ENCODE peak calls at places on chromosomes 11 and 22, in nine cellular contexts. One of them, this sample, is unnamed.

GRCh38 chr11:75492181-75492820 is 33.4 kb downstream of the GDPD5 start:
- DNase-seq in right lobe of liver: no peak
- DNase-seq in Peyer's patch: no peak
- DNase-seq in uterus: no peak
- DNase-seq in IMR-90: peak; percentile 20
- DNase-seq in transverse colon: peak; percentile 32
- DNase-seq in heart left ventricle: no peak
- DNase-seq in ovary: no peak
- DNase-seq in stomach: peak; percentile 27
- DNase-seq in this sample: no peak

GRCh38 chr11:3169235-3169951 is 4.3 kb upstream of the OSBPL5 start:
- DNase-seq in right lobe of liver: peak; percentile 25
- DNase-seq in Peyer's patch: peak; percentile 58
- DNase-seq in uterus: peak; percentile 44
- DNase-seq in IMR-90: peak; percentile 73
- DNase-seq in transverse colon: peak; percentile 24
- DNase-seq in heart left ventricle: peak; percentile 63
- DNase-seq in ovary: no peak
- DNase-seq in stomach: peak; percentile 34
- DNase-seq in this sample: peak; percentile 62

GRCh38 chr11:75261474-75261847 is 20.9 kb downstream of the TPBGL start:
- DNase-seq in right lobe of liver: no peak
- DNase-seq in Peyer's patch: no peak
- DNase-seq in uterus: no peak
- DNase-seq in IMR-90: no peak
- DNase-seq in transverse colon: peak; percentile 8
- DNase-seq in heart left ventricle: peak; percentile 20
- DNase-seq in ovary: peak; percentile 13
- DNase-seq in stomach: no peak
- DNase-seq in this sample: no peak

GRCh38 chr11:128632151-128632791 is 44.9 kb upstream of the ETS1 start:
- DNase-seq in right lobe of liver: no peak
- DNase-seq in Peyer's patch: no peak
- DNase-seq in uterus: peak; percentile 44
- DNase-seq in IMR-90: peak; percentile 74
- DNase-seq in transverse colon: peak; percentile 43
- DNase-seq in heart left ventricle: no peak
- DNase-seq in ovary: peak; percentile 51
- DNase-seq in stomach: no peak
- DNase-seq in this sample: peak; percentile 33

GRCh38 chr11:132623496-132623895 is 908.8 kb downstream of the OPCML start:
- DNase-seq in right lobe of liver: no peak
- DNase-seq in Peyer's patch: no peak
- DNase-seq in uterus: no peak
- DNase-seq in IMR-90: no peak
- DNase-seq in transverse colon: no peak
- DNase-seq in heart left ventricle: no peak
- DNase-seq in ovary: no peak
- DNase-seq in stomach: no peak
- DNase-seq in this sample: no peak

GRCh38 chr11:115608976-115609375 is 104.8 kb upstream of the CADM1 start:
- DNase-seq in right lobe of liver: no peak
- DNase-seq in Peyer's patch: no peak
- DNase-seq in uterus: no peak
- DNase-seq in IMR-90: no peak
- DNase-seq in transverse colon: no peak
- DNase-seq in heart left ventricle: no peak
- DNase-seq in ovary: no peak
- DNase-seq in stomach: no peak
- DNase-seq in this sample: no peak

GRCh38 chr11:87292598-87292997 is 254.9 kb downstream of the TMEM135 start:
- DNase-seq in right lobe of liver: no peak
- DNase-seq in Peyer's patch: no peak
- DNase-seq in uterus: no peak
- DNase-seq in IMR-90: no peak
- DNase-seq in transverse colon: no peak
- DNase-seq in heart left ventricle: no peak
- DNase-seq in ovary: no peak
- DNase-seq in stomach: no peak
- DNase-seq in this sample: no peak

GRCh38 chr11:74220376-74220775 is 49.3 kb downstream of the PPME1 start:
- DNase-seq in right lobe of liver: no peak
- DNase-seq in Peyer's patch: no peak
- DNase-seq in uterus: no peak
- DNase-seq in IMR-90: no peak
- DNase-seq in transverse colon: no peak
- DNase-seq in heart left ventricle: no peak
- DNase-seq in ovary: no peak
- DNase-seq in stomach: no peak
- DNase-seq in this sample: no peak

GRCh38 chr11:113288286-113288863 is 26.0 kb upstream of the TTC12 start:
- DNase-seq in right lobe of liver: no peak
- DNase-seq in Peyer's patch: no peak
- DNase-seq in uterus: no peak
- DNase-seq in IMR-90: no peak
- DNase-seq in transverse colon: no peak
- DNase-seq in heart left ventricle: no peak
- DNase-seq in ovary: no peak
- DNase-seq in stomach: no peak
- DNase-seq in this sample: no peak

GRCh38 chr11:119338946-119339580 is 1.6 kb downstream of the C1QTNF5 start:
- DNase-seq in right lobe of liver: no peak
- DNase-seq in Peyer's patch: peak; percentile 46
- DNase-seq in uterus: no peak
- DNase-seq in IMR-90: no peak
- DNase-seq in transverse colon: no peak
- DNase-seq in heart left ventricle: peak; percentile 62
- DNase-seq in ovary: no peak
- DNase-seq in stomach: no peak
- DNase-seq in this sample: no peak

GRCh38 chr11:12961615-12962014 is 47.5 kb upstream of the RASSF10 start:
- DNase-seq in right lobe of liver: no peak
- DNase-seq in Peyer's patch: no peak
- DNase-seq in uterus: no peak
- DNase-seq in IMR-90: peak; percentile 19
- DNase-seq in transverse colon: no peak
- DNase-seq in heart left ventricle: no peak
- DNase-seq in ovary: no peak
- DNase-seq in stomach: no peak
- DNase-seq in this sample: no peak

GRCh38 chr11:396948-397548 is 3.0 kb downstream of the PKP3 start:
- DNase-seq in right lobe of liver: peak; percentile 80
- DNase-seq in Peyer's patch: no peak
- DNase-seq in uterus: peak; percentile 68
- DNase-seq in IMR-90: peak; percentile 36
- DNase-seq in transverse colon: peak; percentile 58
- DNase-seq in heart left ventricle: peak; percentile 63
- DNase-seq in ovary: peak; percentile 79
- DNase-seq in stomach: no peak
- DNase-seq in this sample: peak; percentile 68

GRCh38 chr22:47282366-47282765 is 519.9 kb downstream of the TBC1D22A start:
- DNase-seq in right lobe of liver: no peak
- DNase-seq in Peyer's patch: no peak
- DNase-seq in uterus: no peak
- DNase-seq in IMR-90: no peak
- DNase-seq in transverse colon: no peak
- DNase-seq in heart left ventricle: no peak
- DNase-seq in ovary: no peak
- DNase-seq in stomach: no peak
- DNase-seq in this sample: no peak

GRCh38 chr22:47284360-47284759 is 521.9 kb downstream of the TBC1D22A start:
- DNase-seq in right lobe of liver: no peak
- DNase-seq in Peyer's patch: peak; percentile 32
- DNase-seq in uterus: no peak
- DNase-seq in IMR-90: no peak
- DNase-seq in transverse colon: no peak
- DNase-seq in heart left ventricle: no peak
- DNase-seq in ovary: no peak
- DNase-seq in stomach: no peak
- DNase-seq in this sample: no peak

GRCh38 chr22:47282851-47283250 is 520.4 kb downstream of the TBC1D22A start:
- DNase-seq in right lobe of liver: no peak
- DNase-seq in Peyer's patch: peak; percentile 23
- DNase-seq in uterus: no peak
- DNase-seq in IMR-90: no peak
- DNase-seq in transverse colon: no peak
- DNase-seq in heart left ventricle: no peak
- DNase-seq in ovary: no peak
- DNase-seq in stomach: no peak
- DNase-seq in this sample: no peak

GRCh38 chr22:47284822-47285221 is 522.4 kb downstream of the TBC1D22A start:
- DNase-seq in right lobe of liver: no peak
- DNase-seq in Peyer's patch: no peak
- DNase-seq in uterus: no peak
- DNase-seq in IMR-90: no peak
- DNase-seq in transverse colon: no peak
- DNase-seq in heart left ventricle: no peak
- DNase-seq in ovary: no peak
- DNase-seq in stomach: no peak
- DNase-seq in this sample: no peak

GRCh38 chr22:47283616-47284270 is 521.3 kb downstream of the TBC1D22A start:
- DNase-seq in right lobe of liver: no peak
- DNase-seq in Peyer's patch: peak; percentile 41
- DNase-seq in uterus: no peak
- DNase-seq in IMR-90: no peak
- DNase-seq in transverse colon: no peak
- DNase-seq in heart left ventricle: no peak
- DNase-seq in ovary: no peak
- DNase-seq in stomach: no peak
- DNase-seq in this sample: no peak
- TF ChIP-seq POLR2A in right lobe of liver: no peak
- TF ChIP-seq POLR2A in Peyer's patch: no peak
- TF ChIP-seq POLR2A in uterus: no peak
- TF ChIP-seq POLR2A in IMR-90: no peak
- TF ChIP-seq POLR2A in transverse colon: no peak
- TF ChIP-seq POLR2A in heart left ventricle: no peak
- TF ChIP-seq POLR2A in ovary: no peak
- TF ChIP-seq POLR2A in stomach: no peak
- TF ChIP-seq POLR2A in this sample: no peak

GRCh38 chr11:86068951-86069407 is at the start of gene PICALM:
- DNase-seq in right lobe of liver: peak; percentile 99
- DNase-seq in Peyer's patch: peak; percentile 99
- DNase-seq in uterus: peak; percentile 98
- DNase-seq in IMR-90: peak; percentile 99
- DNase-seq in transverse colon: peak; percentile 98
- DNase-seq in heart left ventricle: peak; percentile 99
- DNase-seq in ovary: peak; percentile 98
- DNase-seq in stomach: peak; percentile 97
- DNase-seq in this sample: peak; percentile 98
- TF ChIP-seq CTCF in right lobe of liver: no peak
- TF ChIP-seq CTCF in Peyer's patch: no peak
- TF ChIP-seq CTCF in uterus: no peak
- TF ChIP-seq CTCF in IMR-90: peak; percentile 10
- TF ChIP-seq CTCF in transverse colon: no peak
- TF ChIP-seq CTCF in heart left ventricle: peak; percentile 3
- TF ChIP-seq CTCF in ovary: no peak
- TF ChIP-seq CTCF in stomach: no peak
- TF ChIP-seq CTCF in this sample: no peak

GRCh38 chr11:126002181-126002580 is 56.3 kb downstream of the VSIG10L2 start:
- DNase-seq in right lobe of liver: no peak
- DNase-seq in Peyer's patch: no peak
- DNase-seq in uterus: no peak
- DNase-seq in IMR-90: no peak
- DNase-seq in transverse colon: no peak
- DNase-seq in heart left ventricle: no peak
- DNase-seq in ovary: no peak
- DNase-seq in stomach: no peak
- DNase-seq in this sample: no peak
- H3K36me3 ChIP-seq in right lobe of liver: no peaks in the 10 kb centered on the region
- H3K36me3 ChIP-seq in Peyer's patch: no peaks in the 10 kb centered on the region
- H3K36me3 ChIP-seq in uterus: no peaks in the 10 kb centered on the region
- H3K36me3 ChIP-seq in IMR-90: no peaks in the 10 kb centered on the region
- H3K36me3 ChIP-seq in transverse colon: no peaks in the 10 kb centered on the region
- H3K36me3 ChIP-seq in heart left ventricle: peaks cover 3% of the 10 kb centered on the region
- H3K36me3 ChIP-seq in ovary: no peaks in the 10 kb centered on the region
- H3K36me3 ChIP-seq in stomach: no peaks in the 10 kb centered on the region
- H3K36me3 ChIP-seq in this sample: no peaks in the 10 kb centered on the region

GRCh38 chr11:61834278-61835004 is 6.3 kb downstream of the FADS2 start:
- DNase-seq in right lobe of liver: no peak
- DNase-seq in Peyer's patch: no peak
- DNase-seq in uterus: peak; percentile 64
- DNase-seq in IMR-90: peak; percentile 47
- DNase-seq in transverse colon: no peak
- DNase-seq in heart left ventricle: peak; percentile 79
- DNase-seq in ovary: peak; percentile 52
- DNase-seq in stomach: no peak
- DNase-seq in this sample: peak; percentile 94
- TF ChIP-seq POLR2A in right lobe of liver: no peak
- TF ChIP-seq POLR2A in Peyer's patch: no peak
- TF ChIP-seq POLR2A in uterus: no peak
- TF ChIP-seq POLR2A in IMR-90: no peak
- TF ChIP-seq POLR2A in transverse colon: no peak
- TF ChIP-seq POLR2A in heart left ventricle: no peak
- TF ChIP-seq POLR2A in ovary: no peak
- TF ChIP-seq POLR2A in stomach: no peak
- TF ChIP-seq POLR2A in this sample: peak; percentile 33